ENCODE peak calls at places on chromosomes 2 and 18, in five cellular contexts. I, T, C, R and Y are unnamed samples.
A peak's percentile ranks its signal among the peaks of the same experiment; 100 is the strongest.

GRCh38 chr2:2825516-2826208 is 494.6 kb upstream of the MYT1L start:
- DNase-seq in I (no peak), T (no peak), C (no peak), R (no peak), Y (no peak)

GRCh38 chr2:125330133-125330532 is 1305.0 kb downstream of the CNTNAP5 start:
- DNase-seq in I (no peak), T (no peak), C (no peak), R (peak; percentile 19), Y (peak; percentile 32)

GRCh38 chr2:231360401-231360800 is 35.1 kb upstream of the B3GNT7 start:
- DNase-seq in I (no peak), T (no peak), C (no peak), R (no peak), Y (no peak)

GRCh38 chr18:6836331-6836730 is 106.8 kb downstream of the ARHGAP28 start:
- DNase-seq in I (no peak), T (no peak), C (no peak), R (no peak), Y (no peak)

GRCh38 chr2:201798252-201798918 is 8.0 kb upstream of the CDK15 start:
- DNase-seq in I (no peak), T (peak; percentile 74), C (no peak), R (no peak), Y (peak; percentile 75)

GRCh38 chr2:26184555-26185303 is 11.8 kb downstream of the GAREM2 start:
- DNase-seq in I (peak; percentile 68), T (peak; percentile 80), C (peak; percentile 73), R (peak; percentile 95), Y (peak; percentile 75)

GRCh38 chr2:86037141-86037794 is 68.4 kb downstream of the POLR1A start:
- DNase-seq in I (peak; percentile 41), T (peak; percentile 93), C (peak; percentile 11), R (no peak), Y (peak; percentile 95)

GRCh38 chr2:108139521-108139920 is 100.2 kb upstream of the SULT1C3 start:
- DNase-seq in I (no peak), T (peak; percentile 18), C (no peak), R (peak; percentile 4), Y (peak; percentile 53)

GRCh38 chr2:190554357-190555006 is 20.0 kb upstream of the NEMP2 start:
- DNase-seq in I (no peak), T (no peak), C (no peak), R (no peak), Y (no peak)

GRCh38 chr18:1466035-1466434 is 561.4 kb downstream of the ADCYAP1 start:
- DNase-seq in I (no peak), T (no peak), C (no peak), R (no peak), Y (no peak)